ENCODE peak calls at places on chromosomes 12 and 14, in six cellular contexts. C is ecto neural progenitor cell, E is HFF-Myc, H is SJSA1, K is lung microvascular endothelial cell, Y is omental fat pad. M is an unnamed sample.

GRCh38 chr14:56159066-56159465 is 40.9 kb downstream of the PELI2 start:
- DNase-seq in Y (no peak), K (no peak), C (no peak), E (no peak), H (no peak), M (no peak)

GRCh38 chr12:91432079-91432478 is 249.5 kb upstream of the DCN start:
- DNase-seq in C (no peak), H (peak; percentile 80), E (no peak), K (peak; percentile 96), Y (no peak), M (no peak)

GRCh38 chr12:108568653-108569154 is 6.3 kb downstream of the ISCU start:
- DNase-seq in K (no peak), Y (no peak), E (no peak), H (no peak), C (peak; percentile 32), M (no peak)

GRCh38 chr12:116490481-116490880 is 68.7 kb upstream of the MAP1LC3B2 start:
- DNase-seq in H (no peak), E (no peak), K (no peak), Y (no peak), C (no peak), M (no peak)

GRCh38 chr12:105427883-105428282 is 97.4 kb downstream of the C12orf75 start:
- DNase-seq in H (no peak), C (no peak), K (no peak), E (no peak), Y (no peak), M (no peak)

GRCh38 chr12:6443361-6443983 is 1.3 kb upstream of the CD27 start:
- DNase-seq in Y (no peak), H (no peak), C (no peak), E (no peak), K (no peak), M (no peak)

GRCh38 chr14:50883827-50884197 is 12.0 kb downstream of the ABHD12B start:
- DNase-seq in E (no peak), K (no peak), H (no peak), C (no peak), Y (no peak), M (no peak)

GRCh38 chr12:80208081-80208480 is 108.7 kb downstream of the OTOGL start:
- DNase-seq in K (no peak), Y (no peak), E (no peak), H (no peak), C (no peak), M (no peak)

GRCh38 chr14:77607741-77608302 is 8.6 kb downstream of the SPTLC2 start:
- DNase-seq in E (no peak), Y (no peak), H (no peak), K (no peak), C (peak; percentile 43), M (no peak)

GRCh38 chr14:102317564-102318248 is 1.8 kb upstream of the ZNF839 start:
- DNase-seq in E (no peak), H (no peak), C (no peak), Y (no peak), K (peak; percentile 35), M (no peak)

GRCh38 chr12:4791497-4791896 is 71.3 kb downstream of the GALNT8 start:
- DNase-seq in E (no peak), C (no peak), Y (no peak), H (no peak), K (no peak), M (no peak)

GRCh38 chr12:117125275-117125613 is 26.0 kb upstream of the TESC start:
- DNase-seq in H (no peak), K (no peak), Y (no peak), C (no peak), E (no peak), M (no peak)

GRCh38 chr12:48157016-48157888 is at the start of gene ASB8:
- DNase-seq in H (peak; percentile 100), E (peak; percentile 96), K (peak; percentile 99), C (peak; percentile 100), Y (peak; percentile 98), M (peak; percentile 97)

GRCh38 chr12:64180951-64181350 is 41.1 kb downstream of the KICS2 start:
- DNase-seq in C (no peak), E (no peak), H (peak; percentile 68), Y (no peak), K (no peak), M (no peak)

GRCh38 chr14:49970474-49971147 is 77.7 kb downstream of the ARF6 start:
- DNase-seq in C (no peak), H (no peak), E (no peak), Y (no peak), K (no peak), M (no peak)

GRCh38 chr12:114668905-114669304 is 15.1 kb downstream of the TBX3 start:
- DNase-seq in K (no peak), C (no peak), H (no peak), E (no peak), Y (no peak), M (no peak)

GRCh38 chr14:23694085-23694975 is 58.2 kb downstream of the DHRS2 start:
- DNase-seq in C (no peak), E (no peak), H (no peak), Y (no peak), K (no peak), M (no peak)